ENCODE peak calls at places on chromosome 16, in eight cellular contexts. N is CD4-positive, CD25-positive, alpha-beta regulatory T cell; S is tibial nerve; C is CD8-positive, alpha-beta T cell; D is OCI-LY7; I is thoracic aorta; H is testis; L is heart left ventricle. F is an unnamed sample.

GRCh38 chr16:4663756-4664465 is 29.5 kb upstream of the NUDT16L1 start:
- DNase-seq in N (no peak), S (peak), C (no peak), D (no peak), I (no peak), H (peak), L (peak), F (peak)

GRCh38 chr16:84553873-84554399 is 49.5 kb upstream of the MEAK7 start:
- DNase-seq in N (peak), S (no peak), C (peak), D (peak), I (no peak), H (no peak), L (no peak), F (no peak)

GRCh38 chr16:73565263-73565662 is 517.3 kb upstream of the ZFHX3 start:
- DNase-seq in N (no peak), S (no peak), C (no peak), D (no peak), I (no peak), H (no peak), L (no peak), F (no peak)

GRCh38 chr16:5235119-5235518 is 137.5 kb upstream of the EEF2KMT start:
- DNase-seq in N (no peak), S (no peak), C (no peak), D (no peak), I (no peak), H (no peak), L (no peak), F (no peak)

GRCh38 chr16:79536958-79537357 is 63.6 kb downstream of the MAF start:
- DNase-seq in N (no peak), S (no peak), C (no peak), D (no peak), I (no peak), H (no peak), L (no peak), F (no peak)

GRCh38 chr16:52265446-52265861 is 281.5 kb downstream of the TOX3 start:
- DNase-seq in N (no peak), S (no peak), C (no peak), D (no peak), I (no peak), H (no peak), L (no peak), F (no peak)

GRCh38 chr16:30399435-30400186 is 4.4 kb downstream of the ZNF48 start:
- DNase-seq in N (no peak), S (no peak), C (no peak), D (no peak), I (no peak), H (no peak), L (no peak), F (no peak)

GRCh38 chr16:88466175-88466862 is 13.2 kb downstream of the ZFPM1 start:
- DNase-seq in N (peak), S (no peak), C (no peak), D (no peak), I (no peak), H (no peak), L (no peak), F (no peak)

GRCh38 chr16:4697867-4698291 is 4.5 kb downstream of the NUDT16L1 start:
- DNase-seq in N (no peak), S (no peak), C (no peak), D (no peak), I (no peak), H (no peak), L (no peak), F (no peak)

GRCh38 chr16:76910931-76911330 is 280.1 kb upstream of the MON1B start:
- DNase-seq in N (no peak), S (no peak), C (no peak), D (no peak), I (no peak), H (no peak), L (no peak), F (no peak)

GRCh38 chr16:69476920-69477418 is 52.5 kb downstream of the CYB5B start:
- DNase-seq in N (no peak), S (no peak), C (peak), D (no peak), I (no peak), H (no peak), L (no peak), F (no peak)

GRCh38 chr16:25126820-25127232 is 15.3 kb downstream of the LCMT1 start:
- DNase-seq in N (peak), S (no peak), C (no peak), D (peak), I (no peak), H (no peak), L (no peak), F (peak)

GRCh38 chr16:86040496-86040895 is 141.5 kb downstream of the IRF8 start:
- DNase-seq in N (no peak), S (no peak), C (no peak), D (no peak), I (no peak), H (no peak), L (no peak), F (no peak)

GRCh38 chr16:88667496-88667895 is 4.6 kb upstream of the MVD start:
- DNase-seq in N (no peak), S (no peak), C (no peak), D (no peak), I (no peak), H (no peak), L (no peak), F (no peak)

GRCh38 chr16:2244301-2244700 is 7.1 kb downstream of the ECI1 start:
- DNase-seq in N (no peak), S (no peak), C (no peak), D (no peak), I (no peak), H (peak), L (no peak), F (no peak)

GRCh38 chr16:84820305-84820684 is 510 bp downstream of the CRISPLD2 start:
- DNase-seq in N (no peak), S (no peak), C (no peak), D (no peak), I (no peak), H (no peak), L (no peak), F (no peak)

GRCh38 chr16:11742041-11742535 is 569 bp downstream of the TXNDC11 start:
- DNase-seq in N (peak), S (peak), C (peak), D (peak), I (no peak), H (peak), L (peak), F (peak)

GRCh38 chr16:85506358-85506911 is 106.7 kb upstream of the GSE1 start:
- DNase-seq in N (no peak), S (no peak), C (no peak), D (no peak), I (no peak), H (no peak), L (no peak), F (no peak)

GRCh38 chr16:73369841-73370240 is 321.9 kb upstream of the ZFHX3 start:
- DNase-seq in N (no peak), S (no peak), C (no peak), D (no peak), I (no peak), H (peak), L (no peak), F (no peak)

GRCh38 chr16:53156516-53156915 is 101.7 kb downstream of the CHD9 start:
- DNase-seq in N (no peak), S (no peak), C (no peak), D (no peak), I (no peak), H (no peak), L (no peak), F (no peak)

GRCh38 chr16:24036614-24037013 is 200.8 kb downstream of the PRKCB start:
- DNase-seq in N (peak), S (peak), C (peak), D (peak), I (no peak), H (peak), L (no peak), F (peak)

GRCh38 chr16:30356401-30357084 is 1.4 kb upstream of the CD2BP2 start:
- DNase-seq in N (peak), S (no peak), C (no peak), D (peak), I (no peak), H (no peak), L (no peak), F (no peak)

GRCh38 chr16:73315645-73316044 is 267.7 kb upstream of the ZFHX3 start:
- DNase-seq in N (no peak), S (no peak), C (no peak), D (peak), I (no peak), H (no peak), L (no peak), F (no peak)

GRCh38 chr16:85733839-85734170 is 17.1 kb downstream of the C16orf74 start:
- DNase-seq in N (no peak), S (no peak), C (no peak), D (no peak), I (no peak), H (peak), L (no peak), F (peak)

GRCh38 chr16:79932564-79932963 is 332.0 kb upstream of the MAF start:
- DNase-seq in N (no peak), S (no peak), C (no peak), D (no peak), I (no peak), H (no peak), L (no peak), F (no peak)

GRCh38 chr16:77579283-77579985 is 142.9 kb upstream of the NUDT7 start:
- DNase-seq in N (no peak), S (no peak), C (no peak), D (no peak), I (no peak), H (no peak), L (no peak), F (no peak)

GRCh38 chr16:65083181-65083845 is 38.5 kb downstream of the CDH11 start:
- DNase-seq in N (no peak), S (no peak), C (no peak), D (no peak), I (no peak), H (no peak), L (no peak), F (no peak)

GRCh38 chr16:17224859-17225258 is 245.9 kb downstream of the XYLT1 start:
- DNase-seq in N (no peak), S (peak), C (peak), D (peak), I (peak), H (peak), L (peak), F (peak)

GRCh38 chr16:68257251-68257905 is 6.9 kb upstream of the SLC7A6 start:
- DNase-seq in N (peak), S (no peak), C (no peak), D (peak), I (no peak), H (no peak), L (no peak), F (no peak)
- H3K27ac ChIP-seq in N (no peak), S (peak), C (no peak), D (peak), I (peak), H (no peak), L (peak), F (no peak)

DNA sequence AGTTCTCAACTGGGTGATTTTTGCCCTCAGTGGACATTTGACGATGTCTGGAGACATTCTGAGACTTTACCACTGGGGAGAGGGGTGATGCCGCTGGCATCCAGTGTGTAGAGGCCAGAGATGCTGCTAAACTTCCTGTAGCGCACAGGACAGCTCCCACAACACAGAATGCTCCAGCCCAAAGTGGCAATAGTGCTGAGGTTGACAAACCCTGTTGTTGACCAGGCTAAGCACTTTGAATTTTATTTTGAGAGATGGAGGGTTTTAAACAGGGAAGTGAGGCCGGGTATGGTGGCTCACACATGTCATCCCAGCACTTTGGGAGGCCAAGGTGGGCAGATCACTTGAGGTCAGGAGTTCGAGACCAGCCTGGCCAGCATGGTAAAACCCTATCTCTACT is 44.0 kb downstream of the SYT17 start:
- DNase-seq in N (no peak), S (no peak), C (no peak), D (no peak), I (no peak), H (no peak), L (no peak), F (no peak)
- H3K4me3 ChIP-seq in N (no peak), S (no peak), C (no peak), D (peak), I (no peak), H (no peak), L (no peak), F (no peak)

DNA sequence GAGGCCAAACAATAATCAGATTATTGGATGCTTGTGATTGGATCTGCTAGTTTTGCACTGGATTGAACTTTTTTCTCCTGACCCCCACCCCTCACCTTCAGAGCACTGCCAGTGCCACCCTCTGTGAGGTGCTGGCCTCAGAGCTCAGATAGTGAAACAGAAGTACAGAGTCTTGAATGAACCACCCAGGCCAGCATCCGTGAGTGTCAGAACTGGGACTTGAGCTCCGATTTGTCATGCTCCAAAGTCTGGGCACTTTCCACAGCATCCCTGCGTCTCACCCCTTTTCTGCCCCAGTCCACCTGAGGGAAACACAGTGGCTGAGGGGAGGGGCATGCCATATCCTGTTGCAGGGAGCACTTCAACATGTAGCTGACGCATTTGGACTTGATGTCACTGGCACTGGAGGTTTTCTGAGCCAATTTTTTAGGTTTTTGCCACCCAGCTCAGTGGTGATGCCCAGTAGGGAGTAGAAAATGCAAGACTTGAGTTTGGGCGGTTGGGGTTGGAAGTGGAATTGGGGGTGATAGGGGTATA is 47.3 kb downstream of the SMPD3 start:
- DNase-seq in N (peak), S (no peak), C (no peak), D (no peak), I (no peak), H (no peak), L (no peak), F (no peak)
- H3K27ac ChIP-seq in N (no peak), S (no peak), C (no peak), D (no peak), I (no peak), H (no peak), L (no peak), F (no peak)

GRCh38 chr16:57801098-57801855 is 1.0 kb downstream of the KIFC3 start:
- DNase-seq in N (no peak), S (no peak), C (no peak), D (no peak), I (no peak), H (no peak), L (no peak), F (no peak)

GRCh38 chr16:57803413-57803990 is 1.2 kb upstream of the KIFC3 start:
- DNase-seq in N (no peak), S (no peak), C (no peak), D (no peak), I (no peak), H (no peak), L (peak), F (no peak)

GRCh38 chr16:57804111-57804837 is 2.0 kb upstream of the KIFC3 start:
- DNase-seq in N (no peak), S (no peak), C (no peak), D (no peak), I (no peak), H (no peak), L (no peak), F (no peak)

GRCh38 chr16:57801856-57802634 is at the start of gene KIFC3:
- DNase-seq in N (peak), S (peak), C (peak), D (peak), I (peak), H (peak), L (peak), F (peak)

DNA sequence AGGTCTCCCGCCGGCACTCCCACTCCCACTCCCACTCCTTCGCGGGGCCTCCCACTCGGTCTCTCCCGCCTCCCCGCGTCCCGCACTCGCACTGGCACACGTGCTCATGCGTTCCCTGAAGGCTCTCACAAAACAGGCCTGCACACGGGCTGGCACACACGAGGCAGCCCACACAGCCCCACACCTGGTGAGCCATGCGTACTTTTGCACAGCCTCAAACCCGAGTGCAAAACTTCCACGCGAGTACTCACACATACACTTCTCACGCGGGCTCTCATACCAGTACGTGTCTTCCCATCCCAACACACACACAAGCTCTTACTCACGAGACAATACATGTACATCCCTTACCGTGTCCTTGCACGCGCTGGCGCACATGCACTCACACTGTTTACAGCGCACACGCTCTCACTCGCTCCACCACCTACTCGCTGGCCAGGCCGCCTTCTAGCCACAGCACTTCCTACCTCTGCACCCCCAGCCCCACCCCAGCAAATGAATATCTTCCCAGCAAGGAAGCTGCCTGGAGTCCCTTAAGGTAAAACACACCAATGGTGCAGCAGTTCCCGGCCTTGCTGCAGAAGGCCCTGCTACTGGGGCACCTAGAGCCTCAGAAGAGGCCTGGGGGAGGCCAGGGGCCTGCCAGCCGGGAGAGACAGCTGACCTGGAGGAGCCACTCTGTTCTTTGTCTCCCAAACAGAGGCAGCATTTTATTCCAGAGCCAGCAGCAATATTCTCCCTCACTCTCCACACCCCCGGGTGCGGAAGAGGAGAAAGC is 533 bp upstream of the KIFC3 start:
- DNase-seq in N (no peak), S (peak), C (no peak), D (no peak), I (no peak), H (peak), L (no peak), F (no peak)
- H3K4me3 ChIP-seq in N (no peak), S (peak), C (peak), D (no peak), I (peak), H (peak), L (peak), F (peak)

GRCh38 chr16:66131156-66131807 is 235.2 kb upstream of the CDH5 start:
- DNase-seq in N (no peak), S (no peak), C (no peak), D (no peak), I (no peak), H (no peak), L (no peak), F (no peak)
- H3K27ac ChIP-seq in N (no peak), S (no peak), C (no peak), D (no peak), I (no peak), H (no peak), L (no peak), F (no peak)

DNA sequence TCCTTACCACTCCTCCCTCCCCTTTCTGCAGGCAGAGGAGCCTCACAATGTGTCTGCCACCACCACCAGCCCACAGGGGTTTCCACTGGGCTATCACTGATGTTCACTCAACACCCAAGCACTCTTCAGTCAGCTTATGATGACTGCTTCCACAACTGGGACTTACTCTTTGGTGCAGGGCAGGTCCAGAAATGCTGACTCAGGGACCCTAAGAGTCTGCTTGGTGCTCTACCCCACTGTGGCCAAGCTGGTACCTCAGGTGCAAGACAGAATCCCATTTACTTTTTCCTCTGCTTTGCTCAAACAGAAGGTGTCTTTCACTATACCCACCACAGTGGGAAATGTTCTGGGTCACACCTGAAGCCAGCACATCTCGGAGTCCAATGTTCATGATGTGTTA is 40.1 kb downstream of the ZNF267 start:
- DNase-seq in N (no peak), S (no peak), C (no peak), D (no peak), I (no peak), H (no peak), L (no peak), F (no peak)
- H3K4me3 ChIP-seq in N (peak), S (no peak), C (peak), D (no peak), I (peak), H (no peak), L (no peak), F (no peak)

GRCh38 chr16:70701596-70701995 is 15.7 kb upstream of the MTSS2 start:
- DNase-seq in N (no peak), S (no peak), C (no peak), D (no peak), I (no peak), H (no peak), L (no peak), F (no peak)
- H3K27ac ChIP-seq in N (no peak), S (peak), C (no peak), D (no peak), I (peak), H (no peak), L (peak), F (no peak)

GRCh38 chr16:28010671-28011070 is 52.8 kb downstream of the GSG1L start:
- DNase-seq in N (no peak), S (no peak), C (no peak), D (no peak), I (no peak), H (no peak), L (no peak), F (no peak)

GRCh38 chr16:28013392-28013791 is 50.1 kb downstream of the GSG1L start:
- DNase-seq in N (no peak), S (no peak), C (no peak), D (no peak), I (no peak), H (no peak), L (no peak), F (no peak)

GRCh38 chr16:28012031-28012445 is 51.5 kb downstream of the GSG1L start:
- DNase-seq in N (no peak), S (no peak), C (no peak), D (no peak), I (no peak), H (no peak), L (no peak), F (no peak)

GRCh38 chr16:28009586-28010373 is 53.7 kb downstream of the GSG1L start:
- DNase-seq in N (no peak), S (no peak), C (no peak), D (no peak), I (no peak), H (no peak), L (no peak), F (no peak)

DNA sequence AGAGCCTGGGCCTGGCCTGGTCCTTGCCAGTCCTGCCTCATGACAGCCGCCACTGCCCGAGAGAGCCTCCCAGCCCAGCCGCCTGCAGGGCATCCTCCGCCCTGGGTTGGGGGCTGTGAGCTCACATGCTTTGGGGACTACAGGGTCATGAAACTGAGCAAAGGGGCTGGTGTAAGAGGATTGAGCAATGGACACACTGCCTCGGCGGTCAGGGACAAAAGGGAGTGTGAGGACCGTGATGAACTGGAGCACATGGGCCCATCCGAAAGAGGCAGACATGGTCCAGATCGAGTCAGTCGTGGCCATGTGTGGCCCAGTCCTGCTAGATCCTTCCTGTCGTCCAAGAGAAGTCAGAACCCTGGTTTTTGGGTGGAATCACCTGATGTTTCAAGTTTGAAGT is 52.3 kb downstream of the GSG1L start:
- DNase-seq in N (no peak), S (no peak), C (no peak), D (no peak), I (no peak), H (no peak), L (no peak), F (no peak)
- H3K4me3 ChIP-seq in N (no peak), S (no peak), C (no peak), D (no peak), I (no peak), H (no peak), L (no peak), F (no peak)

GRCh38 chr16:66591018-66591417 is 11.8 kb downstream of the CMTM2 start:
- DNase-seq in N (no peak), S (no peak), C (no peak), D (no peak), I (no peak), H (no peak), L (no peak), F (no peak)
- H3K27ac ChIP-seq in N (no peak), S (no peak), C (no peak), D (no peak), I (no peak), H (no peak), L (no peak), F (no peak)

F was measured in lung.